ENCODE peak calls at places on chromosomes 11 and 22, in five cellular contexts. One of them, this sample, is unnamed.

GRCh38 chr22:19524170-19525115 is at the start of gene CLDN5:
- DNase-seq in stimulated activated CD4-positive, alpha-beta T cell treated with anti-CD3 and anti-CD28 coated beads, Interleukin-1b, Interleukin-23, amount 100 ng/mL, for 4 hours: peak
- DNase-seq in tibial nerve: no peak
- DNase-seq in fibroblast of mammary gland: no peak
- DNase-seq in activated CD8-positive, alpha-beta memory T cell treated with anti-CD3 and anti-CD28 coated beads for 1 hour: no peak
- DNase-seq in this sample: no peak

GRCh38 chr11:35363246-35364100 is 55.9 kb downstream of the SLC1A2 start:
- DNase-seq in tibial nerve: peak
- DNase-seq in fibroblast of mammary gland: peak
- DNase-seq in activated CD8-positive, alpha-beta memory T cell treated with anti-CD3 and anti-CD28 coated beads for 1 hour: no peak
- DNase-seq in stimulated activated CD4-positive, alpha-beta T cell treated with anti-CD3 and anti-CD28 coated beads, Interleukin-1b, Interleukin-23, amount 100 ng/mL, for 4 hours: no peak
- DNase-seq in this sample: no peak

GRCh38 chr11:70466154-70466553 is 67.8 kb downstream of the CTTN start:
- DNase-seq in fibroblast of mammary gland: peak
- DNase-seq in stimulated activated CD4-positive, alpha-beta T cell treated with anti-CD3 and anti-CD28 coated beads, Interleukin-1b, Interleukin-23, amount 100 ng/mL, for 4 hours: no peak
- DNase-seq in activated CD8-positive, alpha-beta memory T cell treated with anti-CD3 and anti-CD28 coated beads for 1 hour: no peak
- DNase-seq in tibial nerve: no peak
- DNase-seq in this sample: no peak

GRCh38 chr11:126311464-126312291 is 7.8 kb downstream of the DCPS start:
- DNase-seq in stimulated activated CD4-positive, alpha-beta T cell treated with anti-CD3 and anti-CD28 coated beads, Interleukin-1b, Interleukin-23, amount 100 ng/mL, for 4 hours: no peak
- DNase-seq in tibial nerve: no peak
- DNase-seq in activated CD8-positive, alpha-beta memory T cell treated with anti-CD3 and anti-CD28 coated beads for 1 hour: no peak
- DNase-seq in fibroblast of mammary gland: no peak
- DNase-seq in this sample: no peak

GRCh38 chr11:33557201-33557600 is 143.4 kb downstream of the C11orf91 start:
- DNase-seq in activated CD8-positive, alpha-beta memory T cell treated with anti-CD3 and anti-CD28 coated beads for 1 hour: no peak
- DNase-seq in stimulated activated CD4-positive, alpha-beta T cell treated with anti-CD3 and anti-CD28 coated beads, Interleukin-1b, Interleukin-23, amount 100 ng/mL, for 4 hours: no peak
- DNase-seq in fibroblast of mammary gland: peak
- DNase-seq in tibial nerve: no peak
- DNase-seq in this sample: no peak

GRCh38 chr11:31810779-31811647 is at the start of gene PAX6:
- DNase-seq in activated CD8-positive, alpha-beta memory T cell treated with anti-CD3 and anti-CD28 coated beads for 1 hour: no peak
- DNase-seq in tibial nerve: no peak
- DNase-seq in fibroblast of mammary gland: peak
- DNase-seq in stimulated activated CD4-positive, alpha-beta T cell treated with anti-CD3 and anti-CD28 coated beads, Interleukin-1b, Interleukin-23, amount 100 ng/mL, for 4 hours: no peak
- DNase-seq in this sample: peak

GRCh38 chr11:72625746-72626636 is 48.2 kb downstream of the PDE2A start:
- DNase-seq in activated CD8-positive, alpha-beta memory T cell treated with anti-CD3 and anti-CD28 coated beads for 1 hour: no peak
- DNase-seq in tibial nerve: peak
- DNase-seq in stimulated activated CD4-positive, alpha-beta T cell treated with anti-CD3 and anti-CD28 coated beads, Interleukin-1b, Interleukin-23, amount 100 ng/mL, for 4 hours: no peak
- DNase-seq in fibroblast of mammary gland: no peak
- DNase-seq in this sample: no peak

GRCh38 chr11:77113382-77114088 is 10.9 kb downstream of the OMP start:
- DNase-seq in stimulated activated CD4-positive, alpha-beta T cell treated with anti-CD3 and anti-CD28 coated beads, Interleukin-1b, Interleukin-23, amount 100 ng/mL, for 4 hours: no peak
- DNase-seq in activated CD8-positive, alpha-beta memory T cell treated with anti-CD3 and anti-CD28 coated beads for 1 hour: no peak
- DNase-seq in fibroblast of mammary gland: peak
- DNase-seq in tibial nerve: no peak
- DNase-seq in this sample: no peak

GRCh38 chr11:28636566-28636965 is 528.4 kb downstream of the METTL15 start:
- DNase-seq in fibroblast of mammary gland: no peak
- DNase-seq in stimulated activated CD4-positive, alpha-beta T cell treated with anti-CD3 and anti-CD28 coated beads, Interleukin-1b, Interleukin-23, amount 100 ng/mL, for 4 hours: no peak
- DNase-seq in tibial nerve: no peak
- DNase-seq in activated CD8-positive, alpha-beta memory T cell treated with anti-CD3 and anti-CD28 coated beads for 1 hour: no peak
- DNase-seq in this sample: no peak

This sample was measured in T-helper 22 cell.